ENCODE peak calls at places on chromosome 9, in ten cellular contexts. X, D, G, B, P, K, S, I, C and U are unnamed samples.

GRCh38 chr9:100472725-100473261 is at the start of gene TMEFF1:
- DNase-seq in I (peak; percentile 62), C (peak; percentile 31), P (peak; percentile 61), X (peak; percentile 46), K (peak; percentile 72), B (peak; percentile 77), S (no peak), G (peak; percentile 31), D (no peak), U (peak; percentile 73)

GRCh38 chr9:130870491-130871381 is 25.9 kb downstream of the QRFP start:
- DNase-seq in G (peak; percentile 81), X (no peak), P (no peak), K (no peak), I (no peak), C (no peak), S (no peak), D (no peak), B (no peak), U (no peak)

GRCh38 chr9:126528967-126529366 is 84.8 kb upstream of the LMX1B start:
- DNase-seq in K (no peak), C (no peak), I (no peak), P (no peak), S (no peak), D (no peak), X (no peak), G (no peak), B (no peak), U (no peak)

GRCh38 chr9:70136632-70137031 is 93.0 kb downstream of the MAMDC2 start:
- DNase-seq in P (no peak), B (no peak), I (no peak), C (peak; percentile 73), D (peak; percentile 44), X (no peak), G (peak; percentile 9), S (no peak), K (no peak), U (no peak)

GRCh38 chr9:115604831-115605483 is 487.0 kb upstream of the TNC start:
- DNase-seq in D (no peak), I (no peak), P (no peak), B (no peak), C (peak; percentile 93), G (peak; percentile 93), S (no peak), X (no peak), K (no peak), U (no peak)

GRCh38 chr9:95874989-95875304 is 544 bp upstream of the ERCC6L2 start:
- DNase-seq in D (no peak), S (peak; percentile 37), B (peak; percentile 87), K (no peak), I (no peak), P (peak; percentile 44), G (peak; percentile 44), X (no peak), C (peak; percentile 44), U (peak; percentile 87)

GRCh38 chr9:130701059-130702022 is 7.8 kb downstream of the EXOSC2 start:
- DNase-seq in K (peak; percentile 91), X (peak; percentile 51), S (peak; percentile 24), B (peak; percentile 92), C (peak; percentile 38), P (peak; percentile 79), I (peak; percentile 64), D (no peak), G (peak; percentile 71), U (peak; percentile 90)

GRCh38 chr9:106324596-106325280 is 538.2 kb upstream of the ZNF462 start:
- DNase-seq in S (no peak), I (no peak), B (no peak), K (peak; percentile 59), D (no peak), C (no peak), P (no peak), X (no peak), G (no peak), U (no peak)

GRCh38 chr9:137234055-137234697 is 3.5 kb downstream of the SLC34A3 start:
- DNase-seq in D (no peak), P (no peak), S (no peak), X (no peak), I (no peak), G (no peak), K (no peak), C (no peak), B (no peak), U (no peak)